ENCODE peak calls at places on chromosome 16, in seven cellular contexts. K is AG09319, U is OCI-LY7, W is Calu3, S is cardiac muscle cell, O is heart right ventricle, Z is HFFc6. H is an unnamed sample.

GRCh38 chr16:10646581-10647263 is 48.0 kb downstream of the TEKT5 start:
- DNase-seq in K (no peak), U (no peak), W (peak), S (no peak), O (no peak), Z (no peak), H (no peak)

GRCh38 chr16:67563708-67564468 is 1.6 kb downstream of the CTCF start:
- DNase-seq in K (peak), U (peak), W (peak), S (peak), O (peak), Z (peak), H (no peak)

GRCh38 chr16:48408688-48409087 is 23.5 kb upstream of the SIAH1 start:
- DNase-seq in K (no peak), U (no peak), W (peak), S (no peak), O (peak), Z (peak), H (no peak)

GRCh38 chr16:57260294-57260929 is 15.4 kb downstream of the ARL2BP start:
- DNase-seq in K (no peak), U (peak), W (peak), S (no peak), O (no peak), Z (peak), H (no peak)

GRCh38 chr16:87062569-87063442 is 254.4 kb downstream of the C16orf95 start:
- DNase-seq in K (no peak), U (peak), W (peak), S (peak), O (peak), Z (peak), H (no peak)

GRCh38 chr16:6286176-6286575 is 1046.5 kb upstream of the RBFOX1 start:
- DNase-seq in K (no peak), U (no peak), W (no peak), S (no peak), O (no peak), Z (no peak), H (no peak)

GRCh38 chr16:88515405-88515804 is 54.8 kb upstream of the ZC3H18 start:
- DNase-seq in K (no peak), U (no peak), W (no peak), S (no peak), O (no peak), Z (no peak), H (no peak)

GRCh38 chr16:17567455-17567854 is 96.7 kb upstream of the XYLT1 start:
- DNase-seq in K (no peak), U (no peak), W (no peak), S (no peak), O (no peak), Z (no peak), H (no peak)

GRCh38 chr16:59604331-59604730 is 870.2 kb upstream of the GOT2 start:
- DNase-seq in K (no peak), U (no peak), W (no peak), S (no peak), O (no peak), Z (no peak), H (no peak)

GRCh38 chr16:87926246-87927194 is 9.8 kb downstream of the CA5A start:
- DNase-seq in K (no peak), U (no peak), W (no peak), S (no peak), O (no peak), Z (no peak), H (no peak)

GRCh38 chr16:46932802-46933201 is 40.7 kb downstream of the DNAJA2 start:
- DNase-seq in K (no peak), U (peak), W (no peak), S (no peak), O (no peak), Z (no peak), H (no peak)

GRCh38 chr16:80299416-80299815 is 241.4 kb upstream of the DYNLRB2 start:
- DNase-seq in K (peak), U (no peak), W (peak), S (no peak), O (no peak), Z (no peak), H (no peak)

GRCh38 chr16:86761117-86761971 is 183.0 kb downstream of the FOXL1 start:
- DNase-seq in K (no peak), U (peak), W (peak), S (peak), O (peak), Z (peak), H (no peak)

GRCh38 chr16:2467301-2468141 is 3.6 kb upstream of the NTN3 start:
- DNase-seq in K (no peak), U (peak), W (peak), S (peak), O (peak), Z (peak), H (no peak)

GRCh38 chr16:85718682-85719081 is 29.9 kb upstream of the GINS2 start:
- DNase-seq in K (no peak), U (peak), W (peak), S (peak), O (no peak), Z (no peak), H (no peak)

GRCh38 chr16:17228708-17229055 is 242.1 kb downstream of the XYLT1 start:
- DNase-seq in K (no peak), U (no peak), W (no peak), S (no peak), O (no peak), Z (no peak), H (no peak)

GRCh38 chr16:85133290-85133599 is 21.0 kb upstream of the CIBAR2 start:
- DNase-seq in K (no peak), U (no peak), W (no peak), S (no peak), O (no peak), Z (no peak), H (no peak)

GRCh38 chr16:4948903-4949766 is 9.0 kb upstream of the SEC14L5 start:
- DNase-seq in K (no peak), U (no peak), W (no peak), S (no peak), O (no peak), Z (no peak), H (no peak)

GRCh38 chr16:23362460-23363317 is 60.6 kb downstream of the SCNN1B start:
- DNase-seq in K (no peak), U (no peak), W (peak), S (no peak), O (peak), Z (no peak), H (no peak)

GRCh38 chr16:57976331-57976796 is 5.4 kb upstream of the CNGB1 start:
- DNase-seq in K (no peak), U (no peak), W (no peak), S (no peak), O (no peak), Z (no peak), H (no peak)

GRCh38 chr16:24054649-24055560 is 201.2 kb upstream of the CACNG3 start:
- DNase-seq in K (no peak), U (no peak), W (no peak), S (no peak), O (no peak), Z (no peak), H (no peak)

GRCh38 chr16:11677451-11677951 is 9.2 kb downstream of the SNN start:
- DNase-seq in K (no peak), U (peak), W (no peak), S (peak), O (no peak), Z (peak), H (no peak)

GRCh38 chr16:57185446-57185944 is 344 bp downstream of the PSME3IP1 start:
- DNase-seq in K (no peak), U (no peak), W (peak), S (peak), O (peak), Z (peak), H (no peak)

GRCh38 chr16:84178146-84178765 is 8.6 kb downstream of the TAF1C start:
- DNase-seq in K (no peak), U (no peak), W (no peak), S (no peak), O (no peak), Z (no peak), H (no peak)

GRCh38 chr16:17471745-17472075 is 950 bp upstream of the XYLT1 start:
- DNase-seq in K (no peak), U (no peak), W (no peak), S (no peak), O (no peak), Z (peak), H (no peak)

GRCh38 chr16:13393816-13394215 is 492.4 kb downstream of the SHISA9 start:
- DNase-seq in K (no peak), U (no peak), W (no peak), S (no peak), O (no peak), Z (no peak), H (no peak)

GRCh38 chr16:27708651-27709050 is 158.7 kb downstream of the KATNIP start:
- DNase-seq in K (no peak), U (no peak), W (no peak), S (no peak), O (no peak), Z (no peak), H (no peak)

GRCh38 chr16:60077791-60078280 is 1343.7 kb upstream of the GOT2 start:
- DNase-seq in K (no peak), U (no peak), W (no peak), S (no peak), O (no peak), Z (no peak), H (no peak)

GRCh38 chr16:83115491-83116232 is 488.9 kb downstream of the CDH13 start:
- DNase-seq in K (no peak), U (peak), W (no peak), S (no peak), O (no peak), Z (no peak), H (no peak)

GRCh38 chr16:89656435-89657121 is 930 bp downstream of the CHMP1A start:
- DNase-seq in K (no peak), U (no peak), W (no peak), S (no peak), O (no peak), Z (no peak), H (no peak)

GRCh38 chr16:52611817-52612673 is 65.1 kb upstream of the TOX3 start:
- DNase-seq in K (no peak), U (no peak), W (peak), S (no peak), O (no peak), Z (no peak), H (no peak)

GRCh38 chr16:27199747-27200146 is 3.6 kb upstream of the KDM8 start:
- DNase-seq in K (no peak), U (peak), W (no peak), S (no peak), O (no peak), Z (peak), H (no peak)

GRCh38 chr16:84109598-84110325 is 7.0 kb downstream of the MBTPS1 start:
- DNase-seq in K (no peak), U (no peak), W (no peak), S (no peak), O (no peak), Z (no peak), H (no peak)

GRCh38 chr16:67847064-67847861 is at the start of gene CENPT:
- DNase-seq in K (no peak), U (peak), W (peak), S (peak), O (peak), Z (peak), H (peak)

GRCh38 chr16:88005148-88005547 is 53.9 kb downstream of the BANP start:
- DNase-seq in K (no peak), U (no peak), W (no peak), S (peak), O (no peak), Z (no peak), H (peak)

GRCh38 chr16:85528528-85529387 is 84.4 kb upstream of the GSE1 start:
- DNase-seq in K (no peak), U (peak), W (peak), S (no peak), O (no peak), Z (no peak), H (no peak)

GRCh38 chr16:9650284-9650683 is 531.9 kb downstream of the GRIN2A start:
- DNase-seq in K (no peak), U (no peak), W (no peak), S (peak), O (no peak), Z (no peak), H (no peak)

GRCh38 chr16:77692612-77693011 is 29.7 kb upstream of the NUDT7 start:
- DNase-seq in K (no peak), U (no peak), W (no peak), S (no peak), O (no peak), Z (no peak), H (no peak)

GRCh38 chr16:86227801-86228200 is 282.5 kb upstream of the FOXF1 start:
- DNase-seq in K (peak), U (no peak), W (no peak), S (no peak), O (no peak), Z (peak), H (no peak)

GRCh38 chr16:30534368-30535105 is at the start of gene ZNF747:
- DNase-seq in K (peak), U (peak), W (peak), S (peak), O (peak), Z (peak), H (peak)
- TF ChIP-seq CTCF in K (no peak), U (no peak), W (peak), S (no peak), O (peak), Z (no peak), H (no peak)

DNA sequence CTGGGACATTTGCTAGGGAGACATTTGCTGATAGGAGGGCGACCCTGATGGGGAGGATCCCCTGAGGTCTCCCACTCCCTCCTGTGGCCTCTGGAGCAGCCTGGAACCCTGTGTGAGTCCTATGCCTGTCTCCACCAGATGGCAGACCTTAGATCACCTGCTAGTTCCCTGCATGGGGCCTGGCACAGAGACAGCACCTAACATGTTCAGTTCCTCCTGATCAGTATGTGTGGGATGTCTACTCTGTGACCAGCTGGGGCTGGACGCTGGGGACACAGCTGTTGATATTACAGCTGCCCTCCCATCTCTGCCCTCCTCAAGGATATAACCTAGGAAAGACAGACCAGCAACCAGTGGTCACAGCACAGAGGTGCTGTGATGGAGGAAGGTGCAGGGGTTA is 1.1 kb upstream of the ADCY7 start:
- DNase-seq in K (no peak), U (peak), W (peak), S (no peak), O (no peak), Z (peak), H (no peak)
- TF ChIP-seq CTCF in K (peak), U (peak), W (no peak), S (peak), O (no peak), Z (peak), H (peak)

GRCh38 chr16:1216296-1216619 is 8.8 kb downstream of the TPSG1 start:
- DNase-seq in K (no peak), U (no peak), W (peak), S (no peak), O (no peak), Z (no peak), H (no peak)
- TF ChIP-seq CTCF in K (no peak), U (no peak), W (no peak), S (no peak), O (no peak), Z (no peak), H (no peak)

GRCh38 chr16:81478876-81479496 is 34.4 kb downstream of the CMIP start:
- DNase-seq in K (no peak), U (peak), W (no peak), S (no peak), O (peak), Z (no peak), H (peak)

GRCh38 chr16:81478294-81478693 is 33.7 kb downstream of the CMIP start:
- DNase-seq in K (no peak), U (no peak), W (no peak), S (no peak), O (no peak), Z (no peak), H (no peak)

GRCh38 chr16:81482329-81483063 is 37.9 kb downstream of the CMIP start:
- DNase-seq in K (no peak), U (no peak), W (no peak), S (no peak), O (no peak), Z (no peak), H (no peak)

GRCh38 chr16:81483064-81483969 is 38.7 kb downstream of the CMIP start:
- DNase-seq in K (no peak), U (no peak), W (no peak), S (no peak), O (no peak), Z (peak), H (no peak)

GRCh38 chr16:81480856-81481821 is 36.5 kb downstream of the CMIP start:
- DNase-seq in K (no peak), U (peak), W (no peak), S (no peak), O (peak), Z (peak), H (peak)
- TF ChIP-seq CTCF in K (no peak), U (peak), W (no peak), S (no peak), O (no peak), Z (no peak), H (no peak)

GRCh38 chr16:30903002-30903401 is 6.6 kb downstream of the CTF1 start:
- DNase-seq in K (no peak), U (no peak), W (no peak), S (no peak), O (no peak), Z (no peak), H (no peak)

GRCh38 chr16:30903596-30903995 is 7.2 kb downstream of the CTF1 start:
- DNase-seq in K (no peak), U (peak), W (no peak), S (no peak), O (peak), Z (no peak), H (peak)

GRCh38 chr16:30900588-30900987 is 4.2 kb downstream of the CTF1 start:
- DNase-seq in K (no peak), U (no peak), W (no peak), S (no peak), O (no peak), Z (no peak), H (no peak)

GRCh38 chr16:30901201-30902069 is 5.0 kb downstream of the CTF1 start:
- DNase-seq in K (no peak), U (no peak), W (no peak), S (no peak), O (no peak), Z (no peak), H (no peak)

DNA sequence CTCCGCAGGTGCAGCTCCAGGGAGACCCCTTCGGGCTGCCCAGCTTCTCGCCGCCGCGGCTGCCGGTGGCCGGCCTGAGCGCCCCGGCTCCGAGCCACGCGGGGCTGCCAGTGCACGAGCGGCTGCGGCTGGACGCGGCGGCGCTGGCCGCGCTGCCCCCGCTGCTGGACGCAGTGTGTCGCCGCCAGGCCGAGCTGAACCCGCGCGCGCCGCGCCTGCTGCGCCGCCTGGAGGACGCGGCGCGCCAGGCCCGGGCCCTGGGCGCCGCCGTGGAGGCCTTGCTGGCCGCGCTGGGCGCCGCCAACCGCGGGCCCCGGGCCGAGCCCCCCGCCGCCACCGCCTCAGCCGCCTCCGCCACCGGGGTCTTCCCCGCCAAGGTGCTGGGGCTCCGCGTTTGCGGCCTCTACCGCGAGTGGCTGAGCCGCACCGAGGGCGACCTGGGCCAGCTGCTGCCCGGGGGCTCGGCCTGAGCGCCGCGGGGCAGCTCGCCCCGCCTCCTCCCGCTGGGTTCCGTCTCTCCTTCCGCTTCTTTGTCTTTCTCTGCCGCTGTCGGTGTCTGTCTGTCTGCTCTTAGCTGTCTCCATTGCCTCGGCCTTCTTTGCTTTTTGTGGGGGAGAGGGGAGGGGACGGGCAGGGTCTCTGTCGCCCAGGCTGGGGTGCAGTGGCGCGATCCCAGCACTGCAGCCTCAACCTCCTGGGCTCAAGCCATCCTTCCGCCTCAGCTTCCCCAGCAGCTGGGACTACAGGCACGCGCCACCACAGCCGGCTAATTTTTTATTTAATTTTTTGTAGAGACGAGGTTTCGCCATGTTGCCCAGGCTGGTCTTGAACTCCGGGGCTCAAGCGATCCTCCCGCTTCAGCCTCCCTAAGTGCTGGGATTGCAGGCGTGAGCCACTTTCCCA is 5.9 kb downstream of the CTF1 start:
- DNase-seq in K (no peak), U (no peak), W (peak), S (peak), O (peak), Z (peak), H (peak)
- TF ChIP-seq CTCF in K (no peak), U (no peak), W (no peak), S (no peak), O (peak), Z (no peak), H (peak)

GRCh38 chr16:15434079-15434424 is 336 bp upstream of the BMERB1 start:
- DNase-seq in K (no peak), U (no peak), W (no peak), S (no peak), O (no peak), Z (no peak), H (no peak)

GRCh38 chr16:15434425-15435215 is at the start of gene BMERB1:
- DNase-seq in K (peak), U (no peak), W (peak), S (peak), O (peak), Z (peak), H (peak)

GRCh38 chr16:15440852-15441251 is 6.5 kb downstream of the BMERB1 start:
- DNase-seq in K (no peak), U (no peak), W (no peak), S (no peak), O (no peak), Z (peak), H (no peak)

GRCh38 chr16:15439102-15439501 is 4.7 kb downstream of the BMERB1 start:
- DNase-seq in K (no peak), U (no peak), W (no peak), S (no peak), O (no peak), Z (no peak), H (no peak)

DNA sequence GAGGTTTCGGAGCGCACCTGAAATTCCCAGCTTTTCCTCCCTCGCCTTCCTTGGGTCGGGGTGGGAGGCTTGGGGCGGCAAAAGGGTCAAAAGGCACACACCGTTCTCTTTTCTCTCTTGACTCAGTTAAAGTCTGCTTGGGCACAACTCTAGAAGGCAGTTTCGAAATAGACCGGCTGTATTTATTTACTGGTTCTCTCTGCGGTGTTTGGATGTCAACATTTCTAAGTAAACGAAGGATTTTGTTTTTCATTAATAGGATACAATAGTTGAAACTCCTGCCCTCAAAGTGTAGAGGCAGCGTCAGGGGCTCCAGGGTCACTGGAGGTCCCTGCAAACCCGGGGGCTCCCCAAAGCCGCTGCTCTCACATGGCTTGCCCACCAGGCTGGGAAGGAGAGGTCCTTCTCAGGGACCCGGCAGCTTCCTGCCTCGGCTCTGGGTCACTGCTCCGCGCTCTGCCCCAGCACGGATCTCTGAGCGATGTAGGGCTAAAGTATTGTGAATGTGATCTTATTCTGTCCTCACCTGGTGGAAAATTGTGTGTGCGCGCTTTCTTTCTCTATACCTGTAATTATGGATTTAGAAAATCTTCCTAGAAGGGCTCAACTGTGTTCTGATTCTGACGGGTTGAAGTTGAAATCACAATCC is 952 bp downstream of the BMERB1 start:
- DNase-seq in K (no peak), U (no peak), W (no peak), S (peak), O (no peak), Z (no peak), H (no peak)
- TF ChIP-seq CTCF in K (no peak), U (no peak), W (no peak), S (no peak), O (no peak), Z (no peak), H (no peak)

H was measured in CD14-positive monocyte.